ENCODE peak calls at places on chromosomes 13 and 19, in four cellular contexts. One of them, this sample, is unnamed.

GRCh38 chr19:32318884-32319520 is 26.4 kb upstream of the ZNF507 start:
- DNase-seq in head of caudate nucleus: peak; percentile 50
- DNase-seq in HS-27A: no peak
- DNase-seq in NCI-H1092: no peak
- DNase-seq in this sample: peak; percentile 60

GRCh38 chr19:47188507-47189033 is 42.4 kb downstream of the BBC3 start:
- DNase-seq in head of caudate nucleus: no peak
- DNase-seq in NCI-H1092: no peak
- DNase-seq in HS-27A: no peak
- DNase-seq in this sample: no peak

GRCh38 chr19:8592231-8593009 is 15.2 kb upstream of the MYO1F start:
- DNase-seq in head of caudate nucleus: peak; percentile 72
- DNase-seq in HS-27A: peak; percentile 75
- DNase-seq in NCI-H1092: no peak
- DNase-seq in this sample: peak; percentile 86

GRCh38 chr19:55460670-55461258 is 678 bp downstream of the ISOC2 start:
- DNase-seq in HS-27A: no peak
- DNase-seq in NCI-H1092: no peak
- DNase-seq in head of caudate nucleus: peak; percentile 70
- DNase-seq in this sample: peak; percentile 53

GRCh38 chr13:114161644-114162532 is 17.2 kb upstream of the CFAP97D2 start:
- DNase-seq in NCI-H1092: peak; percentile 63
- DNase-seq in HS-27A: no peak
- DNase-seq in head of caudate nucleus: no peak
- DNase-seq in this sample: peak; percentile 52

GRCh38 chr19:30459859-30460258 is 87.7 kb downstream of the ZNF536 start:
- DNase-seq in NCI-H1092: no peak
- DNase-seq in head of caudate nucleus: no peak
- DNase-seq in HS-27A: no peak
- DNase-seq in this sample: no peak

GRCh38 chr19:46296722-46297431 is at the start of gene HIF3A:
- DNase-seq in HS-27A: no peak
- DNase-seq in head of caudate nucleus: peak; percentile 35
- DNase-seq in NCI-H1092: no peak
- DNase-seq in this sample: peak; percentile 29

GRCh38 chr19:38233740-38234251 is 9.8 kb upstream of the DPF1 start:
- DNase-seq in head of caudate nucleus: peak; percentile 93
- DNase-seq in NCI-H1092: peak; percentile 49
- DNase-seq in HS-27A: no peak
- DNase-seq in this sample: peak; percentile 74

GRCh38 chr19:1713170-1713569 is 40.1 kb upstream of the ONECUT3 start:
- DNase-seq in head of caudate nucleus: no peak
- DNase-seq in HS-27A: no peak
- DNase-seq in NCI-H1092: no peak
- DNase-seq in this sample: no peak

GRCh38 chr19:36528921-36529518 is 949 bp upstream of the ZNF260 start:
- DNase-seq in NCI-H1092: no peak
- DNase-seq in head of caudate nucleus: no peak
- DNase-seq in HS-27A: no peak
- DNase-seq in this sample: no peak

GRCh38 chr19:33290956-33291622 is 11.2 kb downstream of the CEBPA start:
- DNase-seq in HS-27A: no peak
- DNase-seq in NCI-H1092: no peak
- DNase-seq in head of caudate nucleus: no peak
- DNase-seq in this sample: no peak

This sample was measured in pons.